ENCODE peak calls at places on chromosomes 16 and 17, in ten cellular contexts. J is ascending aorta; A is Peyer's patch; E is osteoblast; W is CD8-positive, alpha-beta memory T cell; C is HepG2; S is PC-9; H is IMR-90; B is suprapubic skin; Y is OCI-LY7. R is an unnamed sample. For H3K9me3, the result is how much of the 10 kb centered on the place peaks cover.

GRCh38 chr17:46962374-46962790 is 16.7 kb downstream of the RPRML start:
- DNase-seq in J (no peak), A (no peak), E (no peak), W (no peak), C (no peak), S (no peak), H (peak), B (no peak), Y (no peak), R (no peak)

GRCh38 chr17:78970834-78971763 is 8.6 kb downstream of the LGALS3BP start:
- DNase-seq in J (peak), A (peak), E (peak), W (peak), C (peak), S (peak), H (peak), B (peak), Y (peak), R (peak)

GRCh38 chr17:7351665-7352558 is at the start of gene KCTD11:
- DNase-seq in J (peak), A (peak), E (peak), W (peak), C (peak), S (peak), H (peak), B (peak), Y (peak), R (peak)

GRCh38 chr17:81322271-81323082 is 27.4 kb upstream of the SLC38A10 start:
- DNase-seq in J (no peak), A (no peak), E (peak), W (peak), C (peak), S (no peak), H (no peak), B (no peak), Y (peak), R (no peak)

GRCh38 chr17:28247671-28248556 is 71.1 kb upstream of the TMEM97 start:
- DNase-seq in J (no peak), A (no peak), E (no peak), W (no peak), C (no peak), S (no peak), H (peak), B (no peak), Y (no peak), R (no peak)

GRCh38 chr16:79036541-79036940 is 564.0 kb downstream of the MAF start:
- DNase-seq in J (no peak), A (no peak), E (no peak), W (no peak), C (no peak), S (no peak), H (no peak), B (no peak), Y (no peak), R (no peak)

GRCh38 chr17:4712526-4712925 is 2.1 kb downstream of the ARRB2 start:
- DNase-seq in J (no peak), A (no peak), E (peak), W (no peak), C (no peak), S (no peak), H (no peak), B (no peak), Y (no peak), R (no peak)

GRCh38 chr16:57616871-57617270 is 11.6 kb upstream of the ADGRG1 start:
- DNase-seq in J (peak), A (peak), E (peak), W (no peak), C (no peak), S (no peak), H (no peak), B (peak), Y (no peak), R (no peak)

GRCh38 chr16:55682086-55682485 is 26.3 kb downstream of the SLC6A2 start:
- DNase-seq in J (no peak), A (no peak), E (no peak), W (no peak), C (no peak), S (no peak), H (no peak), B (no peak), Y (no peak), R (no peak)

GRCh38 chr16:65771707-65772106 is 594.8 kb upstream of the CDH5 start:
- DNase-seq in J (no peak), A (no peak), E (no peak), W (no peak), C (no peak), S (no peak), H (no peak), B (no peak), Y (no peak), R (no peak)
- H3K9me3 ChIP-seq in J (under half), A (under half), E (under half), W (under half), C (under half), S (under half), H (under half), B (under half), Y (under half), R (under half)

DNA sequence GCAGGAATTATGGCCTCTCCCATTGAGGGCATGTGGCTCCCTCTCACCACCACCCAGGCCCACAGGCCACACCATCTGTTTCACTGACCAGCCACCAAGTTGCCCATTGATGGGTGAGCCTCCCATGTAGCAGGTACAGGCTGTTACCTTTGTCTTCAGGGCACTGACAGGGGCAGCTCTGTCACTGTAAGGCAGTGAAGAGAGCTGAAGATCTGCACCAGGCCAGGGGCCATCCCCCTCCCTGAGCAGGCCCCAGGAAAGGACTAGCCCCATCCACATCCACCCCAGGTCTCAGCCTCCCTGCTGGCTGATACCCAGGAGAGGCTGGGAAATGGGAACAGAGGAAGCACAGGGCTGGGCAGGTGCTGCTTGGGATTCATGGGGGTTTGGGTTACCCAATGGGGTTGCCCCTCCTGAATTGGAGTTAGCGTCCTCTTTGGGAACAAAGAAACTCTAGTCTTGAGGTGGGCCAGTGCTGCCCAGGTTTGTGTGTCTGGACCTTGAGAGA is 1691.4 kb downstream of the TP53TG3F start:
- DNase-seq in J (no peak), A (no peak), E (no peak), W (no peak), C (no peak), S (no peak), H (no peak), B (no peak), Y (no peak), R (no peak)
- H3K9me3 ChIP-seq in J (under half), A (under half), E (under half), W (under half), C (half or more), S (under half), H (under half), B (under half), Y (under half), R (half or more)

GRCh38 chr16:3364774-3365427 is 9.2 kb downstream of the OR2C1 start:
- DNase-seq in J (peak), A (peak), E (peak), W (peak), C (peak), S (peak), H (peak), B (peak), Y (no peak), R (peak)
- H3K9me3 ChIP-seq in J (under half), A (under half), E (under half), W (under half), C (under half), S (under half), H (under half), B (under half), Y (under half), R (under half)

GRCh38 chr16:3188675-3188924 is 596 bp downstream of the OR1F1 start:
- DNase-seq in J (no peak), A (no peak), E (no peak), W (no peak), C (no peak), S (peak), H (no peak), B (no peak), Y (no peak), R (no peak)
- H3K9me3 ChIP-seq in J (under half), A (under half), E (under half), W (under half), C (under half), S (under half), H (under half), B (under half), Y (under half), R (under half)

DNA sequence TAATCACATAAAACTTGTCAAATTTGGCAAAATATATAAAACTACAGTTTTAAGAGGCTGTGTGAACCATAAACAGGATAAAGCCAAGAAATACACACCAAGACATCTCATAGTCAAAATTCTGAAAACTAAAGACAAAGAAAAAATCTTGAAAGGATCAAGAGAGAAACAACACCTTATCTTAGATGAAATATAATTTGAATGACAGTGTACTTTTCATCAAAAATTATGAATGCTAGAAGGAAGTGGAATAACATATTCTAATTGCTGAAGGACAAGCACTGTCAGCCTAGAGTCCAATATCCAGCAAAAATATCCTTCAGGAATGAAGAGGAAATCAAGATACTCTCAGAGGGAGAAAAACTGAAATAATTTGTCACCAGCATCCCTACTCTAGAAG is 37.2 kb downstream of the PIK3R5 start:
- DNase-seq in J (no peak), A (no peak), E (no peak), W (no peak), C (no peak), S (no peak), H (no peak), B (no peak), Y (no peak), R (no peak)
- H3K9me3 ChIP-seq in J (under half), A (under half), E (under half), W (under half), C (under half), S (under half), H (under half), B (under half), Y (under half), R (under half)

GRCh38 chr17:80154166-80154565 is 7.2 kb upstream of the EIF4A3 start:
- DNase-seq in J (no peak), A (no peak), E (no peak), W (no peak), C (no peak), S (no peak), H (no peak), B (no peak), Y (peak), R (no peak)
- H3K9me3 ChIP-seq in J (under half), A (under half), E (under half), W (under half), C (under half), S (under half), H (under half), B (under half), Y (under half), R (under half)

GRCh38 chr16:3388325-3388724 is 12.5 kb downstream of the ZSCAN32 start:
- DNase-seq in J (no peak), A (no peak), E (no peak), W (no peak), C (no peak), S (no peak), H (no peak), B (no peak), Y (no peak), R (no peak)

GRCh38 chr16:3377917-3378316 is 22.2 kb downstream of the OR2C1 start:
- DNase-seq in J (no peak), A (no peak), E (no peak), W (no peak), C (peak), S (no peak), H (no peak), B (no peak), Y (no peak), R (no peak)

DNA sequence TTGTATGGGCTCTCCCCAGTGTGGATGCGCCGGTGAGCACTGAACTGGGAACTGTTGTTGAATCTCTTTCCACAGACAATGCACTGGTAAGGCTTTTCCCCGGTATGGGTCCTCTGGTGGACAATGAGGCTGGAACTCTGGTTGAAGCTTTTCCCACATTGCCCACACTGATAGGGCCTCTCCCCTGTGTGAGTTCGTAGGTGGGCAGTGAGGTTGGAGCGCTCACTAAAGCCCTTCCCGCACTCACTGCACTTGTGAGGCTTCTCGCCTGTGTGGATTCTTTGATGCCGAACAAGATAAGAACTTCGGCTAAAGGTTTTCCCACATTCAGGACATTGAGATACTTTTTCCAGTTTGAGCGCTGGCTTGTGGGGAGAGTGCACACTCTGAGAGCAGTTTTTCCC is 17.8 kb downstream of the ZSCAN32 start:
- DNase-seq in J (no peak), A (no peak), E (no peak), W (no peak), C (no peak), S (no peak), H (no peak), B (no peak), Y (no peak), R (no peak)
- H3K9me3 ChIP-seq in J (half or more), A (under half), E (under half), W (under half), C (under half), S (under half), H (half or more), B (half or more), Y (under half), R (under half)